ENCODE peak calls at places on chromosome 20, in nine cellular contexts. F is Caki2, L is ascending aorta, B is body of pancreas, E is adipocyte, O is sciatic nerve, S is psoas muscle, Z is left ventricle myocardium inferior, N is WTC11. T is an unnamed sample.
A peak's percentile ranks its signal among the peaks of the same experiment; 100 is the strongest.

GRCh38 chr20:57583289-57584257 is 22.7 kb downstream of the PCK1 start:
- DNase-seq in L (no peak), Z (no peak), N (no peak), B (no peak), F (no peak), O (no peak), S (no peak), E (no peak), T (no peak)

GRCh38 chr20:14707865-14708574 is 370.6 kb upstream of the FLRT3 start:
- DNase-seq in N (no peak), S (no peak), L (no peak), F (no peak), E (peak; percentile 7), B (no peak), O (no peak), Z (no peak), T (no peak)

GRCh38 chr20:20932156-20932555 is 174.0 kb downstream of the LINC00237 start:
- DNase-seq in L (no peak), O (no peak), N (no peak), E (no peak), B (no peak), Z (no peak), F (no peak), S (no peak), T (no peak)

GRCh38 chr20:17507032-17507431 is 24.1 kb downstream of the BFSP1 start:
- DNase-seq in F (no peak), E (no peak), N (no peak), Z (no peak), O (no peak), B (no peak), S (no peak), L (no peak), T (no peak)

GRCh38 chr20:16821211-16822089 is 73.3 kb downstream of the OTOR start:
- DNase-seq in L (no peak), E (peak; percentile 53), S (no peak), O (no peak), N (peak; percentile 32), Z (no peak), F (peak; percentile 96), B (peak; percentile 21), T (peak; percentile 37)

GRCh38 chr20:33296206-33296605 is 13.2 kb downstream of the BPIFB1 start:
- DNase-seq in N (no peak), S (no peak), Z (no peak), O (no peak), B (no peak), F (no peak), E (no peak), L (no peak), T (no peak)

GRCh38 chr20:31908016-31908415 is 37.6 kb downstream of the TTLL9 start:
- DNase-seq in L (no peak), Z (no peak), O (no peak), E (no peak), S (no peak), F (no peak), N (no peak), B (no peak), T (no peak)

GRCh38 chr20:3010985-3011723 is 32.3 kb upstream of the GNRH2 start:
- DNase-seq in E (peak; percentile 50), F (peak; percentile 11), L (no peak), Z (no peak), B (no peak), O (no peak), N (no peak), S (no peak), T (no peak)

GRCh38 chr20:20795119-20795518 is 82.7 kb upstream of the RALGAPA2 start:
- DNase-seq in N (no peak), S (no peak), O (no peak), E (no peak), B (no peak), Z (no peak), L (no peak), F (no peak), T (no peak)

GRCh38 chr20:37987602-37988290 is 45.5 kb downstream of the TTI1 start:
- DNase-seq in S (no peak), B (no peak), F (no peak), O (no peak), N (no peak), L (no peak), E (peak; percentile 10), Z (no peak), T (no peak)